ENCODE peak calls at places on chromosome 18, in five cellular contexts. X, B, H, G and A are unnamed samples.

GRCh38 chr18:79764131-79764530 is 33.6 kb upstream of the KCNG2 start:
- DNase-seq in B (no peak), H (no peak), X (no peak), G (peak), A (no peak)

GRCh38 chr18:55699233-55699765 is 111.3 kb upstream of the TCF4 start:
- DNase-seq in B (no peak), G (no peak), H (no peak), X (peak), A (no peak)

GRCh38 chr18:59779979-59780378 is 82.8 kb upstream of the CCBE1 start:
- DNase-seq in H (peak), X (peak), G (peak), B (peak), A (no peak)

GRCh38 chr18:69240275-69240674 is 160.4 kb upstream of the DOK6 start:
- DNase-seq in B (no peak), G (no peak), X (no peak), H (no peak), A (no peak)

GRCh38 chr18:12027046-12027445 is 45.7 kb downstream of the IMPA2 start:
- DNase-seq in G (no peak), X (peak), H (no peak), B (no peak), A (no peak)

GRCh38 chr18:10973579-10974260 is 175.6 kb downstream of the PIEZO2 start:
- DNase-seq in X (no peak), G (peak), H (no peak), B (peak), A (no peak)

GRCh38 chr18:10705786-10706185 is 180.0 kb downstream of the NAPG start:
- DNase-seq in G (no peak), B (no peak), X (no peak), H (no peak), A (no peak)

GRCh38 chr18:9765505-9765904 is 57.4 kb downstream of the RAB31 start:
- DNase-seq in B (no peak), G (no peak), H (no peak), X (no peak), A (no peak)

GRCh38 chr18:32308493-32309120 is 118.8 kb downstream of the MEP1B start:
- DNase-seq in X (peak), H (no peak), G (peak), B (peak), A (peak)

GRCh38 chr18:6607348-6607747 is 122.2 kb upstream of the ARHGAP28 start:
- DNase-seq in X (no peak), B (no peak), G (no peak), H (no peak), A (no peak)

GRCh38 chr18:10094154-10094553 is 180.3 kb downstream of the VAPA start:
- DNase-seq in B (peak), X (peak), H (no peak), G (no peak), A (no peak)

GRCh38 chr18:54125429-54125828 is 99.0 kb downstream of the MBD2 start:
- DNase-seq in H (no peak), X (no peak), G (no peak), B (no peak), A (no peak)

GRCh38 chr18:36308711-36309435 is 11.4 kb downstream of the FHOD3 start:
- DNase-seq in H (no peak), B (no peak), X (no peak), G (no peak), A (no peak)

GRCh38 chr18:51654441-51655326 is 457.2 kb upstream of the MEX3C start:
- DNase-seq in X (no peak), G (peak), H (no peak), B (no peak), A (no peak)

GRCh38 chr18:13036622-13037320 is 45.6 kb downstream of the CEP192 start:
- DNase-seq in B (peak), G (no peak), H (no peak), X (no peak), A (no peak)

GRCh38 chr18:8689431-8689830 is 15.9 kb upstream of the MTCL1 start:
- DNase-seq in H (no peak), X (no peak), G (no peak), B (no peak), A (no peak)

GRCh38 chr18:59123588-59124369 is 15.9 kb upstream of the SEC11C start:
- DNase-seq in B (peak), X (peak), H (no peak), G (peak), A (no peak)

GRCh38 chr18:44627245-44627644 is 53.4 kb upstream of the SETBP1 start:
- DNase-seq in B (peak), G (peak), H (no peak), X (peak), A (no peak)

GRCh38 chr18:986071-986470 is 81.4 kb downstream of the ADCYAP1 start:
- DNase-seq in X (no peak), H (no peak), B (peak), G (no peak), A (no peak)

GRCh38 chr18:52312321-52312720 is 27.7 kb upstream of the DCC start:
- DNase-seq in G (no peak), H (no peak), X (peak), B (peak), A (no peak)

GRCh38 chr18:58257461-58257860 is 213.4 kb downstream of the NEDD4L start:
- DNase-seq in H (no peak), B (peak), G (peak), X (no peak), A (no peak)

GRCh38 chr18:394276-394996 is 106.1 kb downstream of the COLEC12 start:
- DNase-seq in X (no peak), B (no peak), H (no peak), G (no peak), A (no peak)

GRCh38 chr18:55038162-55038561 is 78.9 kb upstream of the CCDC68 start:
- DNase-seq in H (no peak), B (peak), G (no peak), X (peak), A (no peak)

DNA sequence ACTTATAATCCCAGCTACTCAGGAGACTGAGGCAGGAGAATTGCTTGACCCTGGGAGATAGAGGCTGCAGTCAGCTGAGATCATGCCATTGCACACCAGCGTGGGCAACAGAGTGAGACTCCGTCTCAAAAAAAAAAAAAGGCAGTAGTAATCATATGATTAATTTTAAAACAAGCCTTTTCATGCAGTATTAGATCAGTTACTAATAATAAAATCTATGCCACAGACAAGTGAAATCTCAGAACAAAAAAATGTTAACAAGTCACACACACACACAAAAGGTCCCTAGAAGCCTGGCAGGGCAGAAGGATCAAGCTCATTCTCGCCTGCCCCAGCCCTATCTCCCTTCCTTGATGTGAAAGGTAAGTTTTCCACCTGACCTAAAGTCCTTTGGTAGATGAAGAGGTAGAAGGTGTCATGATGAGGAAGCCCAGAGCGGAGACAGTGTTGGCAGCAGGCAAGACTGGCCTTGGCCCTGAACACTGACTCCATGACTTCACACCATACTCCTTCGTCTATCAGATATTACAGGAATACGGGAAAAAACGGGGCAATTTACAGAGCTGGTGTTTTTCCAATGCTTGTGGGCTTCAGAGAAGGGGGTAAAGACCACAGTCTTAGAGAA is 10.6 kb downstream of the KDSR start:
- DNase-seq in X (no peak), G (no peak), H (no peak), B (no peak), A (no peak)
- H3K4me2 ChIP-seq in X (no peak), G (no peak), H (no peak), B (no peak), A (no peak)

DNA sequence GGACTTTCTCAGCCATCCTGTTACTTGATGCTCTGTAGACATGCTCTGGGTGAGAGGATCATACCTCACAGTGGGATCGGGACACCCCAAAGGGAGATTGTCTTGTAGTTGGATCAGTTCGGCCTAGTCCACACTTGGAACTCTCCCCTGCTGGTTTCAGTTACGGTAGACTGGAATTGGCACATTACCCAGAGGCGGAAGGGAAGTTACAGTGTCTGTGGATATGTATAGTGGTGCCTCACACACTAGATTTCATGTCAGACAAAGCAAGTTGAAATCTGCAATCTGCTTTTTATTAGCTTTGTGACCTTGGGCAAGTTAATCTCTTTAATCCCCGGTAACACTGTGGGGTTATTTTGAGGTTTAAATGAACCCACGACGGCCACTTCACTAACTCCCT is 16.2 kb upstream of the CTAGE1 start:
- DNase-seq in X (no peak), G (no peak), H (no peak), B (peak), A (no peak)
- H2AFZ ChIP-seq in X (no peak), G (peak), H (no peak), B (no peak), A (no peak)

GRCh38 chr18:37381554-37381953 is 184.0 kb downstream of the CELF4 start:
- DNase-seq in G (peak), X (no peak), H (no peak), B (no peak), A (no peak)
- TF ChIP-seq CTCF in G (no peak), X (no peak), H (no peak), B (no peak), A (no peak)

GRCh38 chr18:61910101-61910500 is 17.3 kb upstream of the RNF152 start:
- DNase-seq in X (no peak), H (no peak), B (no peak), G (no peak), A (no peak)

GRCh38 chr18:61912476-61912875 is 19.7 kb upstream of the RNF152 start:
- DNase-seq in H (no peak), X (no peak), B (no peak), G (no peak), A (no peak)

GRCh38 chr18:61908661-61909060 is 15.9 kb upstream of the RNF152 start:
- DNase-seq in H (no peak), X (peak), G (no peak), B (no peak), A (no peak)
- H3K4me2 ChIP-seq in H (no peak), X (peak), G (no peak), B (no peak), A (no peak)

DNA sequence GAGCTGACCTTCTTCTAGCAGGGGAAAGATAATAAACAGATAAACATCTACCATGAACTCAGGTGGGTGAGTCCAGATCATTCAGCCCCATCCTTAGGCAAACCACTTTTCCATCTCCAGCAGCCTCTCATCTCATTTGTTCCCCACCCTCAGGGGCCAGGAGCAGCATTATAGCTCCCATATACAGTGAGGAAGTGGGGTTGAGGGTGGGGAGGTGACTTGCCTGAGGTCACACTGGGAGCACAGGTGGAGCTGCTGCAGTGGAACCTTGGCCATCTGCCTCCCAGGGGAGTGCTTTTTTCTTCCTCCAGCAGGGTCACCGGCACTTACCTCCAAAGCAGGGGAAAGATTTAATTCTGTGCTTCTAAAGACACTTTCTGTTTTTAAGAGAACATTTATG is 212.5 kb upstream of the SMAD2 start:
- DNase-seq in H (no peak), X (no peak), B (no peak), G (no peak), A (no peak)
- H2AFZ ChIP-seq in H (no peak), X (no peak), B (no peak), G (no peak), A (no peak)